ENCODE peak calls at places on chromosomes 4 and X, in six cellular contexts. One of them, this sample, is unnamed.
A peak's percentile ranks its signal among the peaks of the same experiment; 100 is the strongest.

GRCh38 chr4:41146716-41147506 is 67.4 kb downstream of the APBB2 start:
- DNase-seq in choroid plexus epithelial cell: no peak
- DNase-seq in Daoy: peak; percentile 55
- DNase-seq in NCI-H1417: no peak
- DNase-seq in aorta: peak; percentile 81
- DNase-seq in midbrain: peak; percentile 86
- DNase-seq in this sample: peak; percentile 40

GRCh38 chrX:4925911-4926310 is 1212.5 kb upstream of the PRKX start:
- DNase-seq in NCI-H1417: no peak
- DNase-seq in aorta: no peak
- DNase-seq in midbrain: no peak
- DNase-seq in Daoy: no peak
- DNase-seq in choroid plexus epithelial cell: no peak
- DNase-seq in this sample: no peak

GRCh38 chrX:132041016-132041415 is 17.9 kb downstream of the STK26 start:
- DNase-seq in choroid plexus epithelial cell: peak; percentile 24
- DNase-seq in midbrain: no peak
- DNase-seq in Daoy: peak; percentile 42
- DNase-seq in NCI-H1417: peak; percentile 16
- DNase-seq in aorta: no peak
- DNase-seq in this sample: no peak

GRCh38 chrX:63506320-63506719 is 155.2 kb upstream of the SPIN4 start:
- DNase-seq in aorta: no peak
- DNase-seq in Daoy: no peak
- DNase-seq in choroid plexus epithelial cell: peak; percentile 66
- DNase-seq in midbrain: peak; percentile 8
- DNase-seq in NCI-H1417: peak; percentile 65
- DNase-seq in this sample: peak; percentile 70

GRCh38 chr4:73703320-73703719 is 37.0 kb upstream of the CXCL8 start:
- DNase-seq in midbrain: no peak
- DNase-seq in choroid plexus epithelial cell: no peak
- DNase-seq in aorta: no peak
- DNase-seq in NCI-H1417: no peak
- DNase-seq in Daoy: no peak
- DNase-seq in this sample: no peak

GRCh38 chr4:5785806-5786680 is 75.0 kb downstream of the EVC start:
- DNase-seq in aorta: no peak
- DNase-seq in choroid plexus epithelial cell: peak; percentile 86
- DNase-seq in midbrain: no peak
- DNase-seq in Daoy: no peak
- DNase-seq in NCI-H1417: no peak
- DNase-seq in this sample: peak; percentile 50

GRCh38 chrX:133921764-133922389 is 63.5 kb downstream of the GPC3 start:
- DNase-seq in aorta: no peak
- DNase-seq in Daoy: peak; percentile 50
- DNase-seq in NCI-H1417: peak; percentile 22
- DNase-seq in midbrain: no peak
- DNase-seq in choroid plexus epithelial cell: peak; percentile 34
- DNase-seq in this sample: peak; percentile 13

GRCh38 chrX:72268601-72269365 is 8.3 kb downstream of the RPS4X start:
- DNase-seq in choroid plexus epithelial cell: peak; percentile 93
- DNase-seq in NCI-H1417: no peak
- DNase-seq in aorta: no peak
- DNase-seq in Daoy: no peak
- DNase-seq in midbrain: no peak
- DNase-seq in this sample: no peak

GRCh38 chr4:120667102-120667501 is 255.4 kb downstream of the PRDM5 start:
- DNase-seq in Daoy: no peak
- DNase-seq in aorta: no peak
- DNase-seq in NCI-H1417: no peak
- DNase-seq in choroid plexus epithelial cell: no peak
- DNase-seq in midbrain: no peak
- DNase-seq in this sample: no peak

GRCh38 chr4:181618038-181618618 is 625.1 kb upstream of the TENM3 start:
- DNase-seq in aorta: no peak
- DNase-seq in Daoy: no peak
- DNase-seq in NCI-H1417: no peak
- DNase-seq in midbrain: no peak
- DNase-seq in choroid plexus epithelial cell: no peak
- DNase-seq in this sample: no peak

GRCh38 chr4:77538574-77539157 is 67.0 kb upstream of the CXCL13 start:
- DNase-seq in midbrain: no peak
- DNase-seq in aorta: no peak
- DNase-seq in NCI-H1417: peak; percentile 11
- DNase-seq in Daoy: peak; percentile 55
- DNase-seq in choroid plexus epithelial cell: peak; percentile 56
- DNase-seq in this sample: no peak

GRCh38 chr4:62948108-62948507 is 1461.1 kb downstream of the TECRL start:
- DNase-seq in NCI-H1417: no peak
- DNase-seq in choroid plexus epithelial cell: no peak
- DNase-seq in midbrain: no peak
- DNase-seq in aorta: no peak
- DNase-seq in Daoy: no peak
- DNase-seq in this sample: no peak

GRCh38 chr4:142519342-142519741 is 326.8 kb downstream of the INPP4B start:
- DNase-seq in midbrain: no peak
- DNase-seq in aorta: no peak
- DNase-seq in Daoy: no peak
- DNase-seq in choroid plexus epithelial cell: peak; percentile 13
- DNase-seq in NCI-H1417: no peak
- DNase-seq in this sample: no peak

GRCh38 chr4:103012085-103012484 is 7.4 kb downstream of the SLC9B1 start:
- DNase-seq in midbrain: peak; percentile 46
- DNase-seq in NCI-H1417: no peak
- DNase-seq in Daoy: no peak
- DNase-seq in aorta: no peak
- DNase-seq in choroid plexus epithelial cell: peak; percentile 94
- DNase-seq in this sample: no peak

GRCh38 chrX:129777218-129777768 is 2.5 kb upstream of the SASH3 start:
- DNase-seq in Daoy: no peak
- DNase-seq in NCI-H1417: no peak
- DNase-seq in midbrain: no peak
- DNase-seq in choroid plexus epithelial cell: no peak
- DNase-seq in aorta: no peak
- DNase-seq in this sample: peak; percentile 60

GRCh38 chr4:113901994-113902787 is 77.3 kb downstream of the ARSJ start:
- DNase-seq in Daoy: no peak
- DNase-seq in choroid plexus epithelial cell: no peak
- DNase-seq in NCI-H1417: peak; percentile 13
- DNase-seq in midbrain: no peak
- DNase-seq in aorta: no peak
- DNase-seq in this sample: peak; percentile 31

GRCh38 chrX:54494970-54495813 is 842 bp downstream of the FGD1 start:
- DNase-seq in choroid plexus epithelial cell: no peak
- DNase-seq in midbrain: no peak
- DNase-seq in NCI-H1417: peak; percentile 58
- DNase-seq in aorta: peak; percentile 80
- DNase-seq in Daoy: peak; percentile 23
- DNase-seq in this sample: peak; percentile 42

GRCh38 chrX:2928127-2928582 is 984 bp downstream of the ARSD start:
- DNase-seq in midbrain: peak; percentile 24
- DNase-seq in choroid plexus epithelial cell: no peak
- DNase-seq in NCI-H1417: no peak
- DNase-seq in aorta: peak; percentile 85
- DNase-seq in Daoy: no peak
- DNase-seq in this sample: peak; percentile 73

GRCh38 chr4:105951198-105951597 is 55.9 kb downstream of the NPNT start:
- DNase-seq in midbrain: no peak
- DNase-seq in aorta: no peak
- DNase-seq in Daoy: no peak
- DNase-seq in NCI-H1417: no peak
- DNase-seq in choroid plexus epithelial cell: peak; percentile 72
- DNase-seq in this sample: no peak

GRCh38 chr4:7911044-7911578 is 28.6 kb downstream of the AFAP1 start:
- DNase-seq in aorta: no peak
- DNase-seq in midbrain: no peak
- DNase-seq in choroid plexus epithelial cell: peak; percentile 79
- DNase-seq in NCI-H1417: no peak
- DNase-seq in Daoy: no peak
- DNase-seq in this sample: no peak

GRCh38 chrX:12961191-12961718 is 13.7 kb upstream of the TMSB4X start:
- DNase-seq in Daoy: no peak
- DNase-seq in choroid plexus epithelial cell: peak; percentile 9
- DNase-seq in NCI-H1417: no peak
- DNase-seq in aorta: no peak
- DNase-seq in midbrain: no peak
- DNase-seq in this sample: no peak

GRCh38 chrX:118347131-118347530 is 1.2 kb downstream of the WDR44 start:
- DNase-seq in midbrain: no peak
- DNase-seq in NCI-H1417: peak; percentile 59
- DNase-seq in Daoy: peak; percentile 32
- DNase-seq in choroid plexus epithelial cell: peak; percentile 67
- DNase-seq in aorta: no peak
- DNase-seq in this sample: peak; percentile 54

GRCh38 chrX:112867570-112867969 is 26.9 kb upstream of the AMOT start:
- DNase-seq in NCI-H1417: peak; percentile 13
- DNase-seq in choroid plexus epithelial cell: no peak
- DNase-seq in aorta: no peak
- DNase-seq in Daoy: no peak
- DNase-seq in midbrain: no peak
- DNase-seq in this sample: no peak

GRCh38 chr4:125739760-125740159 is 425.0 kb downstream of the FAT4 start:
- DNase-seq in choroid plexus epithelial cell: peak; percentile 79
- DNase-seq in aorta: no peak
- DNase-seq in NCI-H1417: no peak
- DNase-seq in Daoy: no peak
- DNase-seq in midbrain: no peak
- DNase-seq in this sample: peak; percentile 99

GRCh38 chr4:38663801-38664703 is at the start of gene KLF3:
- DNase-seq in choroid plexus epithelial cell: peak; percentile 91
- DNase-seq in aorta: peak; percentile 97
- DNase-seq in NCI-H1417: peak; percentile 89
- DNase-seq in Daoy: peak; percentile 87
- DNase-seq in midbrain: peak; percentile 94
- DNase-seq in this sample: peak; percentile 90

This sample was measured in dermis blood vessel endothelial cell.